ENCODE peak calls at places on chromosomes 2 and 18, in five cellular contexts. S, D, A, K and G are unnamed samples.

GRCh38 chr2:61878756-61879155 is 9.7 kb downstream of the CCT4 start:
- DNase-seq in S (no peak), D (no peak), A (no peak), K (no peak), G (no peak)

GRCh38 chr2:241010531-241011295 is 12.3 kb downstream of the SNED1 start:
- DNase-seq in S (peak; percentile 3), D (no peak), A (no peak), K (peak; percentile 33), G (no peak)

GRCh38 chr18:2910751-2911425 is 64.1 kb downstream of the EMILIN2 start:
- DNase-seq in S (no peak), D (no peak), A (no peak), K (no peak), G (no peak)

GRCh38 chr18:2916184-2916583 is 69.4 kb downstream of the EMILIN2 start:
- DNase-seq in S (no peak), D (no peak), A (no peak), K (no peak), G (no peak)

GRCh38 chr2:96342085-96342484 is 6.5 kb downstream of the NCAPH start:
- DNase-seq in S (peak; percentile 32), D (no peak), A (no peak), K (no peak), G (no peak)

GRCh38 chr2:239928457-239929350 is 96.4 kb downstream of the NDUFA10 start:
- DNase-seq in S (no peak), D (no peak), A (no peak), K (peak; percentile 58), G (no peak)

GRCh38 chr2:235553291-235553690 is 59.4 kb downstream of the AGAP1 start:
- DNase-seq in S (no peak), D (no peak), A (no peak), K (no peak), G (no peak)

GRCh38 chr18:66826211-66826610 is 222.3 kb upstream of the CDH19 start:
- DNase-seq in S (no peak), D (no peak), A (no peak), K (no peak), G (no peak)

GRCh38 chr2:229339613-229340012 is 68.5 kb upstream of the PID1 start:
- DNase-seq in S (no peak), D (no peak), A (no peak), K (no peak), G (no peak)

GRCh38 chr2:139122711-139123158 is 342.5 kb upstream of the NXPH2 start:
- DNase-seq in S (no peak), D (no peak), A (no peak), K (no peak), G (no peak)